ENCODE peak calls at places on chromosome 12, in nine cellular contexts. J is GM20000; S is AG20443; A is stimulated activated naive CD4-positive, alpha-beta T cell; D is NCI-H2107; I is RPMI7951; H is C1 segment of cervical spinal cord; L is activated T-cell treated with anti-CD3 and anti-CD28 coated beads for 48 hours; P is NCI-H187 treated with DMSO at 0.1 percent for 48 hours. X is an unnamed sample.

GRCh38 chr12:119624971-119625370 is 31.4 kb downstream of the TMEM233 start:
- DNase-seq in P (peak), L (no peak), J (no peak), D (peak), H (no peak), I (peak), A (no peak), S (no peak), X (no peak)

GRCh38 chr12:66693901-66694513 is 15.1 kb upstream of the GRIP1 start:
- DNase-seq in I (peak), P (no peak), S (peak), D (peak), J (peak), L (no peak), A (peak), H (no peak), X (peak)

GRCh38 chr12:1217191-1217949 is 226.3 kb downstream of the ERC1 start:
- DNase-seq in L (no peak), D (no peak), H (no peak), A (no peak), J (no peak), P (no peak), I (peak), S (peak), X (peak)

GRCh38 chr12:31362759-31363415 is 36.9 kb upstream of the SINHCAF start:
- DNase-seq in L (peak), H (peak), S (no peak), P (peak), J (peak), D (peak), I (peak), A (no peak), X (no peak)

GRCh38 chr12:62581288-62582064 is 114.8 kb downstream of the MON2 start:
- DNase-seq in A (no peak), J (peak), H (peak), I (peak), D (no peak), S (peak), P (no peak), L (no peak), X (peak)

GRCh38 chr12:51636581-51636980 is 45.5 kb downstream of the SCN8A start:
- DNase-seq in A (no peak), I (no peak), L (no peak), P (no peak), H (no peak), S (peak), D (no peak), J (no peak), X (no peak)

GRCh38 chr12:109963743-109964429 is 32.3 kb downstream of the GIT2 start:
- DNase-seq in S (peak), P (no peak), H (no peak), A (no peak), D (no peak), I (no peak), J (no peak), L (no peak), X (no peak)

GRCh38 chr12:130436741-130437501 is 99.2 kb downstream of the PIWIL1 start:
- DNase-seq in J (no peak), I (no peak), L (no peak), D (no peak), P (no peak), H (no peak), A (no peak), S (no peak), X (no peak)

GRCh38 chr12:48183091-48183875 is at the start of gene CCDC184:
- DNase-seq in P (peak), I (peak), A (peak), H (peak), D (peak), L (peak), S (peak), J (peak), X (peak)

GRCh38 chr12:12976366-12976765 is 23.7 kb downstream of the HEBP1 start:
- DNase-seq in J (no peak), D (no peak), P (no peak), S (peak), H (no peak), A (no peak), I (peak), L (no peak), X (peak)

GRCh38 chr12:57592551-57593165 is 1.7 kb downstream of the PIP4K2C start:
- DNase-seq in D (no peak), H (no peak), P (no peak), I (no peak), S (no peak), A (no peak), J (no peak), L (no peak), X (no peak)

GRCh38 chr12:8078400-8078799 is 3.7 kb upstream of the NECAP1 start:
- DNase-seq in I (peak), S (peak), D (peak), H (no peak), P (no peak), L (peak), A (peak), J (peak), X (peak)

GRCh38 chr12:2598001-2598400 is 196.8 kb upstream of the FKBP4 start:
- DNase-seq in S (no peak), L (no peak), A (no peak), H (no peak), I (no peak), J (no peak), D (no peak), P (no peak), X (no peak)

GRCh38 chr12:109053382-109054123 is 1.2 kb downstream of the USP30 start:
- DNase-seq in A (no peak), L (peak), I (peak), D (no peak), S (no peak), H (no peak), J (peak), P (no peak), X (peak)

GRCh38 chr12:124480469-124481256 is 86.7 kb downstream of the NCOR2 start:
- DNase-seq in D (no peak), S (peak), L (no peak), A (no peak), H (no peak), P (no peak), J (peak), I (peak), X (peak)

GRCh38 chr12:27779416-27779815 is 617 bp upstream of the KLHL42 start:
- DNase-seq in J (peak), I (peak), D (no peak), A (no peak), L (peak), H (peak), P (no peak), S (peak), X (no peak)

GRCh38 chr12:119176267-119177055 is 2.3 kb upstream of the HSPB8 start:
- DNase-seq in D (peak), H (peak), J (no peak), S (peak), L (no peak), I (peak), A (no peak), P (no peak), X (peak)

GRCh38 chr12:58425481-58426392 is 484.4 kb downstream of the ATP23 start:
- DNase-seq in L (no peak), D (no peak), P (no peak), S (peak), I (peak), A (no peak), J (peak), H (no peak), X (peak)